ENCODE peak calls at places on chromosomes 7 and 10, in eight cellular contexts. One of them, this sample, is unnamed.

GRCh38 chr7:33157311-33157710 is 27.9 kb downstream of the BBS9 start:
- DNase-seq in AG09309: no peak
- DNase-seq in spleen: no peak
- DNase-seq in HFF-Myc: no peak
- DNase-seq in dorsolateral prefrontal cortex: no peak
- DNase-seq in fibroblast of mammary gland: peak
- DNase-seq in tibial artery: no peak
- DNase-seq in GM06990: no peak
- DNase-seq in this sample: peak

GRCh38 chr10:7409045-7409731 is 1.6 kb downstream of the SFMBT2 start:
- DNase-seq in HFF-Myc: no peak
- DNase-seq in dorsolateral prefrontal cortex: no peak
- DNase-seq in tibial artery: no peak
- DNase-seq in GM06990: peak
- DNase-seq in fibroblast of mammary gland: peak
- DNase-seq in AG09309: no peak
- DNase-seq in spleen: peak
- DNase-seq in this sample: no peak

GRCh38 chr10:106609867-106610266 is 554.6 kb downstream of the SORCS1 start:
- DNase-seq in AG09309: no peak
- DNase-seq in tibial artery: no peak
- DNase-seq in GM06990: no peak
- DNase-seq in HFF-Myc: no peak
- DNase-seq in dorsolateral prefrontal cortex: no peak
- DNase-seq in fibroblast of mammary gland: peak
- DNase-seq in spleen: no peak
- DNase-seq in this sample: no peak

GRCh38 chr7:158257001-158257400 is 330.6 kb downstream of the PTPRN2 start:
- DNase-seq in GM06990: no peak
- DNase-seq in spleen: peak
- DNase-seq in dorsolateral prefrontal cortex: no peak
- DNase-seq in HFF-Myc: no peak
- DNase-seq in AG09309: no peak
- DNase-seq in tibial artery: peak
- DNase-seq in fibroblast of mammary gland: no peak
- DNase-seq in this sample: no peak

GRCh38 chr7:32580646-32581045 is 85.4 kb downstream of the AVL9 start:
- DNase-seq in spleen: no peak
- DNase-seq in HFF-Myc: no peak
- DNase-seq in tibial artery: no peak
- DNase-seq in GM06990: no peak
- DNase-seq in dorsolateral prefrontal cortex: no peak
- DNase-seq in fibroblast of mammary gland: no peak
- DNase-seq in AG09309: no peak
- DNase-seq in this sample: no peak

GRCh38 chr7:16026253-16027020 is 340.0 kb upstream of the MEOX2 start:
- DNase-seq in AG09309: no peak
- DNase-seq in HFF-Myc: no peak
- DNase-seq in spleen: no peak
- DNase-seq in GM06990: no peak
- DNase-seq in dorsolateral prefrontal cortex: no peak
- DNase-seq in fibroblast of mammary gland: peak
- DNase-seq in tibial artery: no peak
- DNase-seq in this sample: peak

GRCh38 chr7:259751-260405 is 30.1 kb upstream of the FOXL3 start:
- DNase-seq in GM06990: no peak
- DNase-seq in spleen: peak
- DNase-seq in AG09309: no peak
- DNase-seq in fibroblast of mammary gland: no peak
- DNase-seq in HFF-Myc: no peak
- DNase-seq in dorsolateral prefrontal cortex: no peak
- DNase-seq in tibial artery: peak
- DNase-seq in this sample: no peak

GRCh38 chr7:41425926-41426325 is 277.0 kb downstream of the INHBA start:
- DNase-seq in HFF-Myc: no peak
- DNase-seq in fibroblast of mammary gland: peak
- DNase-seq in AG09309: no peak
- DNase-seq in tibial artery: no peak
- DNase-seq in dorsolateral prefrontal cortex: no peak
- DNase-seq in spleen: no peak
- DNase-seq in GM06990: no peak
- DNase-seq in this sample: peak

GRCh38 chr10:48462482-48463020 is 142.3 kb downstream of the ARHGAP22 start:
- DNase-seq in tibial artery: no peak
- DNase-seq in HFF-Myc: no peak
- DNase-seq in fibroblast of mammary gland: no peak
- DNase-seq in dorsolateral prefrontal cortex: no peak
- DNase-seq in AG09309: no peak
- DNase-seq in GM06990: no peak
- DNase-seq in spleen: no peak
- DNase-seq in this sample: no peak

GRCh38 chr10:70053212-70053895 is 708 bp downstream of the MACROH2A2 start:
- DNase-seq in fibroblast of mammary gland: no peak
- DNase-seq in GM06990: no peak
- DNase-seq in dorsolateral prefrontal cortex: no peak
- DNase-seq in HFF-Myc: no peak
- DNase-seq in AG09309: no peak
- DNase-seq in spleen: no peak
- DNase-seq in tibial artery: no peak
- DNase-seq in this sample: no peak

GRCh38 chr7:142927085-142927745 is 6.3 kb downstream of the TRPV5 start:
- DNase-seq in dorsolateral prefrontal cortex: no peak
- DNase-seq in HFF-Myc: no peak
- DNase-seq in fibroblast of mammary gland: no peak
- DNase-seq in GM06990: no peak
- DNase-seq in AG09309: no peak
- DNase-seq in spleen: no peak
- DNase-seq in tibial artery: no peak
- DNase-seq in this sample: no peak

GRCh38 chr7:101636822-101637623 is 7.9 kb upstream of the MYL10 start:
- DNase-seq in GM06990: no peak
- DNase-seq in dorsolateral prefrontal cortex: no peak
- DNase-seq in tibial artery: no peak
- DNase-seq in spleen: peak
- DNase-seq in AG09309: no peak
- DNase-seq in fibroblast of mammary gland: no peak
- DNase-seq in HFF-Myc: no peak
- DNase-seq in this sample: no peak

GRCh38 chr10:103736763-103737162 is 118.6 kb downstream of the SH3PXD2A start:
- DNase-seq in tibial artery: no peak
- DNase-seq in spleen: no peak
- DNase-seq in GM06990: no peak
- DNase-seq in HFF-Myc: no peak
- DNase-seq in AG09309: no peak
- DNase-seq in dorsolateral prefrontal cortex: no peak
- DNase-seq in fibroblast of mammary gland: peak
- DNase-seq in this sample: no peak

GRCh38 chr10:103493362-103493871 is at the start of gene NEURL1:
- DNase-seq in dorsolateral prefrontal cortex: no peak
- DNase-seq in HFF-Myc: no peak
- DNase-seq in tibial artery: no peak
- DNase-seq in AG09309: no peak
- DNase-seq in GM06990: no peak
- DNase-seq in spleen: peak
- DNase-seq in fibroblast of mammary gland: no peak
- DNase-seq in this sample: no peak

GRCh38 chr10:36531621-36532020 is 593.8 kb upstream of the ANKRD30A start:
- DNase-seq in HFF-Myc: no peak
- DNase-seq in tibial artery: no peak
- DNase-seq in dorsolateral prefrontal cortex: no peak
- DNase-seq in GM06990: no peak
- DNase-seq in fibroblast of mammary gland: peak
- DNase-seq in AG09309: peak
- DNase-seq in spleen: no peak
- DNase-seq in this sample: peak

GRCh38 chr7:140686921-140687320 is 9.6 kb upstream of the NDUFB2 start:
- DNase-seq in dorsolateral prefrontal cortex: no peak
- DNase-seq in AG09309: no peak
- DNase-seq in GM06990: no peak
- DNase-seq in spleen: peak
- DNase-seq in tibial artery: no peak
- DNase-seq in HFF-Myc: no peak
- DNase-seq in fibroblast of mammary gland: no peak
- DNase-seq in this sample: no peak

GRCh38 chr10:77151395-77151794 is 486.2 kb downstream of the KCNMA1 start:
- DNase-seq in HFF-Myc: no peak
- DNase-seq in GM06990: no peak
- DNase-seq in dorsolateral prefrontal cortex: no peak
- DNase-seq in fibroblast of mammary gland: no peak
- DNase-seq in spleen: no peak
- DNase-seq in tibial artery: no peak
- DNase-seq in AG09309: no peak
- DNase-seq in this sample: no peak

GRCh38 chr10:84348431-84348830 is 20.0 kb downstream of the CCSER2 start:
- DNase-seq in dorsolateral prefrontal cortex: no peak
- DNase-seq in tibial artery: no peak
- DNase-seq in fibroblast of mammary gland: peak
- DNase-seq in spleen: no peak
- DNase-seq in AG09309: no peak
- DNase-seq in HFF-Myc: no peak
- DNase-seq in GM06990: no peak
- DNase-seq in this sample: peak

GRCh38 chr7:96236198-96237039 is 85.5 kb downstream of the SLC25A13 start:
- DNase-seq in GM06990: no peak
- DNase-seq in HFF-Myc: peak
- DNase-seq in tibial artery: peak
- DNase-seq in fibroblast of mammary gland: peak
- DNase-seq in AG09309: no peak
- DNase-seq in spleen: no peak
- DNase-seq in dorsolateral prefrontal cortex: no peak
- DNase-seq in this sample: peak

GRCh38 chr7:131424219-131424822 is 96.6 kb downstream of the MKLN1 start:
- DNase-seq in tibial artery: no peak
- DNase-seq in GM06990: peak
- DNase-seq in fibroblast of mammary gland: peak
- DNase-seq in HFF-Myc: peak
- DNase-seq in AG09309: peak
- DNase-seq in dorsolateral prefrontal cortex: no peak
- DNase-seq in spleen: no peak
- DNase-seq in this sample: peak

GRCh38 chr7:123916240-123916724 is 8.8 kb upstream of the SPAM1 start:
- DNase-seq in tibial artery: no peak
- DNase-seq in GM06990: no peak
- DNase-seq in spleen: no peak
- DNase-seq in AG09309: no peak
- DNase-seq in fibroblast of mammary gland: peak
- DNase-seq in dorsolateral prefrontal cortex: no peak
- DNase-seq in HFF-Myc: no peak
- DNase-seq in this sample: peak

GRCh38 chr10:130686680-130687300 is 550.6 kb downstream of the GLRX3 start:
- DNase-seq in tibial artery: no peak
- DNase-seq in AG09309: no peak
- DNase-seq in dorsolateral prefrontal cortex: no peak
- DNase-seq in GM06990: no peak
- DNase-seq in spleen: no peak
- DNase-seq in HFF-Myc: no peak
- DNase-seq in fibroblast of mammary gland: no peak
- DNase-seq in this sample: no peak

GRCh38 chr7:151404216-151405011 is 5.4 kb downstream of the WDR86 start:
- DNase-seq in fibroblast of mammary gland: peak
- DNase-seq in dorsolateral prefrontal cortex: no peak
- DNase-seq in spleen: peak
- DNase-seq in AG09309: no peak
- DNase-seq in tibial artery: no peak
- DNase-seq in HFF-Myc: no peak
- DNase-seq in GM06990: no peak
- DNase-seq in this sample: peak

GRCh38 chr10:3516191-3516590 is 268.8 kb downstream of the KLF6 start:
- DNase-seq in fibroblast of mammary gland: no peak
- DNase-seq in GM06990: no peak
- DNase-seq in dorsolateral prefrontal cortex: no peak
- DNase-seq in AG09309: no peak
- DNase-seq in spleen: no peak
- DNase-seq in HFF-Myc: no peak
- DNase-seq in tibial artery: no peak
- DNase-seq in this sample: no peak
- TF ChIP-seq CTCF in fibroblast of mammary gland: no peak
- TF ChIP-seq CTCF in GM06990: no peak
- TF ChIP-seq CTCF in dorsolateral prefrontal cortex: no peak
- TF ChIP-seq CTCF in AG09309: no peak
- TF ChIP-seq CTCF in spleen: no peak
- TF ChIP-seq CTCF in HFF-Myc: no peak
- TF ChIP-seq CTCF in tibial artery: no peak
- TF ChIP-seq CTCF in this sample: no peak

DNA sequence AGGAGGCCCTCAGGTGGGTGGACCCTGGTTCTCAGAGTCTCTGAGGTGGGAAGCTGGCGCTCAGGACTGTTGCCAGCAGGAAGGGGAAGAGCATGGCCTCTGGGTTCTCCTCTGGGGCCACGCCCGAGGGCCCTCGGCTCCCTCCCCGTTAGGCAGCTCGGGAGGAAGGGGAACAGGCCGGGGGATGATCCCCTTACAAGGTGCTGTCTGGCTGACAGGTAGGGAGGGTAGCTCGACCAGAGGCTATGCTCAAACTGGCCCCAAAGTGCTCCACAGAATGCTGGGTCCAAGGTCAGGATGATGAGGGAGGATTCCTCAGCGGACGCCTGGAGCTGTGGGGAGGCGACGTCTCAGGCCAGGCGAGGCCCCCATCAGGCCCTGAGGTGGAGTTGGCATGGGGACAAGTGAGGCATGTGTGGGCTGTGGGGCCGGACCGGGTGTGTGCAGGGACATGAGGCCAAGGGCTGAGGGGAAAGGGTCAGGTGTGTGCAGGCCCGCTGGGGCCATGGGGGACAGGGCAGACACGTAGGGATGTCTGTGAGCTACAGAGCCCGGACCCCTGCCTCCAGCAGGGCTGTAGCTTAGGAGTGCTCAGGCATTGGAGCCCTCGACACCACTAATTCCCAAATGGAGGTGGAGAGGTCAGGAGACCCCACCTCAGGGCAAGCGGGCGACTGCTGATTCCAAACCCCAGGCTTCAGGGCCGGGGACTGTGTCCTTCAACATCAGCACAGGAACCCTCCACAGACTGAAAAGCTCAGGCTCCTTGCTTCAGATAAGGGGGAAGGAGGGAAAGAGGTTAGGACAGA is 17.1 kb downstream of the POLL start:
- DNase-seq in fibroblast of mammary gland: no peak
- DNase-seq in HFF-Myc: no peak
- DNase-seq in spleen: no peak
- DNase-seq in AG09309: no peak
- DNase-seq in tibial artery: no peak
- DNase-seq in GM06990: no peak
- DNase-seq in dorsolateral prefrontal cortex: no peak
- DNase-seq in this sample: no peak
- H3K4me3 ChIP-seq in fibroblast of mammary gland: peak
- H3K4me3 ChIP-seq in HFF-Myc: peak
- H3K4me3 ChIP-seq in spleen: peak
- H3K4me3 ChIP-seq in AG09309: peak
- H3K4me3 ChIP-seq in tibial artery: peak
- H3K4me3 ChIP-seq in GM06990: peak
- H3K4me3 ChIP-seq in dorsolateral prefrontal cortex: peak
- H3K4me3 ChIP-seq in this sample: peak

GRCh38 chr7:18151419-18151818 is 123.8 kb upstream of the PRPS1L1 start:
- DNase-seq in fibroblast of mammary gland: peak
- DNase-seq in dorsolateral prefrontal cortex: no peak
- DNase-seq in spleen: no peak
- DNase-seq in tibial artery: no peak
- DNase-seq in AG09309: no peak
- DNase-seq in HFF-Myc: no peak
- DNase-seq in GM06990: no peak
- DNase-seq in this sample: no peak
- TF ChIP-seq CTCF in fibroblast of mammary gland: peak
- TF ChIP-seq CTCF in dorsolateral prefrontal cortex: no peak
- TF ChIP-seq CTCF in spleen: no peak
- TF ChIP-seq CTCF in tibial artery: no peak
- TF ChIP-seq CTCF in AG09309: no peak
- TF ChIP-seq CTCF in HFF-Myc: no peak
- TF ChIP-seq CTCF in GM06990: no peak
- TF ChIP-seq CTCF in this sample: no peak

GRCh38 chr7:155381852-155382801 is 75.8 kb upstream of the EN2 start:
- DNase-seq in AG09309: no peak
- DNase-seq in spleen: peak
- DNase-seq in tibial artery: no peak
- DNase-seq in HFF-Myc: no peak
- DNase-seq in dorsolateral prefrontal cortex: no peak
- DNase-seq in fibroblast of mammary gland: no peak
- DNase-seq in GM06990: no peak
- DNase-seq in this sample: no peak
- H3K4me3 ChIP-seq in AG09309: no peak
- H3K4me3 ChIP-seq in spleen: peak
- H3K4me3 ChIP-seq in tibial artery: peak
- H3K4me3 ChIP-seq in HFF-Myc: no peak
- H3K4me3 ChIP-seq in dorsolateral prefrontal cortex: peak
- H3K4me3 ChIP-seq in fibroblast of mammary gland: no peak
- H3K4me3 ChIP-seq in GM06990: no peak
- H3K4me3 ChIP-seq in this sample: peak